ENCODE peak calls at places on chromosomes 16 and 17, in nine cellular contexts. B, I, R, V, U, J, F, X and Y are unnamed samples.

GRCh38 chr17:2710804-2711607 is 558 bp downstream of the CLUH start:
- DNase-seq in R (no peak), X (peak; percentile 33), B (no peak), J (no peak), U (peak; percentile 67), I (peak; percentile 32), F (no peak), V (no peak), Y (no peak)

GRCh38 chr16:57394444-57394843 is 10.1 kb upstream of the CCL17 start:
- DNase-seq in U (peak; percentile 53), R (no peak), X (peak; percentile 13), V (no peak), I (no peak), J (no peak), F (no peak), B (no peak), Y (no peak)

GRCh38 chr17:21345236-21345635 is 30.9 kb upstream of the KCNJ12 start:
- DNase-seq in X (no peak), R (no peak), I (no peak), V (no peak), F (no peak), J (no peak), B (no peak), U (peak; percentile 32), Y (no peak)

GRCh38 chr16:79093554-79093967 is 507.0 kb downstream of the MAF start:
- DNase-seq in R (peak; percentile 42), I (no peak), F (no peak), V (no peak), X (no peak), B (no peak), J (no peak), U (no peak), Y (no peak)

GRCh38 chr17:79053251-79053925 is 21.2 kb upstream of the ENGASE start:
- DNase-seq in B (peak; percentile 89), U (peak; percentile 40), V (no peak), J (no peak), F (no peak), R (no peak), I (no peak), X (peak; percentile 53), Y (no peak)

GRCh38 chr17:42920106-42920900 is 19.7 kb downstream of the G6PC1 start:
- DNase-seq in R (no peak), V (no peak), U (no peak), J (no peak), B (no peak), I (no peak), F (no peak), X (no peak), Y (no peak)

GRCh38 chr17:63762106-63763078 is 11.0 kb downstream of the CCDC47 start:
- DNase-seq in I (no peak), X (no peak), J (no peak), R (no peak), U (no peak), B (no peak), F (no peak), V (no peak), Y (no peak)

GRCh38 chr16:3364774-3365427 is 9.2 kb downstream of the OR2C1 start:
- DNase-seq in B (peak; percentile 83), X (peak; percentile 99), I (peak; percentile 77), U (peak; percentile 91), V (no peak), R (peak; percentile 85), J (no peak), F (peak; percentile 97), Y (peak; percentile 98)

GRCh38 chr16:6484931-6485330 is 847.7 kb upstream of the RBFOX1 start:
- DNase-seq in U (no peak), B (no peak), X (no peak), R (no peak), I (no peak), J (no peak), F (no peak), V (no peak), Y (peak; percentile 35)

GRCh38 chr17:55726440-55726839 is 3.8 kb upstream of the TMEM100 start:
- DNase-seq in B (peak; percentile 88), J (no peak), X (peak; percentile 58), I (no peak), F (no peak), U (peak; percentile 55), R (no peak), V (no peak), Y (no peak)

GRCh38 chr17:1120596-1121441 is 59.0 kb downstream of the ABR start:
- DNase-seq in J (no peak), F (no peak), R (no peak), U (no peak), I (no peak), V (no peak), X (no peak), B (no peak), Y (no peak)

GRCh38 chr17:8941520-8941919 is 24.0 kb downstream of the PIK3R5 start:
- DNase-seq in F (no peak), V (no peak), X (no peak), I (no peak), J (no peak), U (no peak), B (no peak), R (no peak), Y (no peak)

GRCh38 chr17:57588086-57588485 is 157.0 kb downstream of the CCDC182 start:
- DNase-seq in F (no peak), I (no peak), U (no peak), X (no peak), R (no peak), J (no peak), B (no peak), V (no peak), Y (no peak)

GRCh38 chr16:23171234-23171948 is 11.2 kb upstream of the SCNN1G start:
- DNase-seq in F (no peak), B (peak; percentile 33), I (no peak), U (no peak), X (peak; percentile 25), R (no peak), J (no peak), V (no peak), Y (no peak)

GRCh38 chr16:85990861-85991301 is 91.9 kb downstream of the IRF8 start:
- DNase-seq in I (no peak), V (no peak), X (no peak), B (no peak), R (no peak), F (no peak), U (no peak), J (no peak), Y (no peak)

GRCh38 chr17:19718613-19719364 is 2.4 kb upstream of the SLC47A2 start:
- DNase-seq in F (no peak), J (no peak), I (peak; percentile 48), V (no peak), R (no peak), B (no peak), X (no peak), U (peak; percentile 44), Y (no peak)